ENCODE peak calls at places on chromosomes 1 and 21, in six cellular contexts. W, J, D, Q, T and K are unnamed samples.

GRCh38 chr1:34470406-34470805 is 284.4 kb upstream of the GJB5 start:
- DNase-seq in W (no peak), J (no peak), D (no peak), Q (no peak), T (no peak), K (no peak)

GRCh38 chr1:54287176-54287650 is 87.2 kb downstream of the MRPL37 start:
- DNase-seq in W (no peak), J (peak), D (peak), Q (peak), T (peak), K (peak)

GRCh38 chr1:23422313-23422877 is 2.2 kb downstream of the TCEA3 start:
- DNase-seq in W (no peak), J (peak), D (peak), Q (no peak), T (peak), K (no peak)

GRCh38 chr1:94698759-94699502 is 121.2 kb upstream of the SLC44A3 start:
- DNase-seq in W (no peak), J (no peak), D (no peak), Q (peak), T (peak), K (no peak)

GRCh38 chr1:48493970-48494769 is 22.2 kb upstream of the SPATA6 start:
- DNase-seq in W (no peak), J (no peak), D (peak), Q (peak), T (peak), K (no peak)

GRCh38 chr1:57019240-57019805 is 53.5 kb upstream of the C8B start:
- DNase-seq in W (no peak), J (no peak), D (no peak), Q (no peak), T (no peak), K (no peak)

GRCh38 chr1:244154882-244155531 is 103.9 kb downstream of the ZBTB18 start:
- DNase-seq in W (no peak), J (no peak), D (no peak), Q (no peak), T (no peak), K (no peak)

GRCh38 chr21:45821315-45822001 is 160.1 kb upstream of the COL6A1 start:
- DNase-seq in W (no peak), J (no peak), D (no peak), Q (no peak), T (no peak), K (no peak)

GRCh38 chr1:2470290-2471158 is 5.6 kb upstream of the PLCH2 start:
- DNase-seq in W (no peak), J (no peak), D (no peak), Q (no peak), T (no peak), K (no peak)

GRCh38 chr1:214700381-214700780 is 97.4 kb downstream of the CENPF start:
- DNase-seq in W (no peak), J (no peak), D (no peak), Q (no peak), T (no peak), K (no peak)

GRCh38 chr1:41726899-41727748 is 191.6 kb downstream of the HIVEP3 start:
- DNase-seq in W (peak), J (peak), D (peak), Q (no peak), T (no peak), K (peak)

GRCh38 chr21:39641827-39642450 is 29.2 kb downstream of the B3GALT5 start:
- DNase-seq in W (no peak), J (no peak), D (no peak), Q (no peak), T (no peak), K (no peak)

GRCh38 chr1:39080884-39081265 is 54.7 kb downstream of the NDUFS5 start:
- DNase-seq in W (no peak), J (no peak), D (no peak), Q (no peak), T (no peak), K (no peak)

GRCh38 chr1:18693256-18694098 is 62.8 kb downstream of the PAX7 start:
- DNase-seq in W (peak), J (no peak), D (no peak), Q (no peak), T (no peak), K (no peak)

GRCh38 chr1:27153927-27154358 is 982 bp downstream of the SLC9A1 start:
- DNase-seq in W (no peak), J (no peak), D (peak), Q (no peak), T (no peak), K (no peak)
- H3K4me3 ChIP-seq in W (no peak), J (no peak), D (no peak), Q (peak), T (peak), K (peak)

GRCh38 chr1:53180951-53181350 is 15.7 kb upstream of the CPT2 start:
- DNase-seq in W (no peak), J (no peak), D (no peak), Q (no peak), T (no peak), K (no peak)

GRCh38 chr1:53183277-53183990 is 13.2 kb upstream of the CPT2 start:
- DNase-seq in W (no peak), J (peak), D (peak), Q (no peak), T (peak), K (no peak)

GRCh38 chr1:53180226-53180625 is 16.4 kb upstream of the CPT2 start:
- DNase-seq in W (no peak), J (no peak), D (no peak), Q (no peak), T (peak), K (no peak)

GRCh38 chr1:53182111-53182593 is 14.5 kb upstream of the CPT2 start:
- DNase-seq in W (peak), J (peak), D (peak), Q (peak), T (peak), K (no peak)

DNA sequence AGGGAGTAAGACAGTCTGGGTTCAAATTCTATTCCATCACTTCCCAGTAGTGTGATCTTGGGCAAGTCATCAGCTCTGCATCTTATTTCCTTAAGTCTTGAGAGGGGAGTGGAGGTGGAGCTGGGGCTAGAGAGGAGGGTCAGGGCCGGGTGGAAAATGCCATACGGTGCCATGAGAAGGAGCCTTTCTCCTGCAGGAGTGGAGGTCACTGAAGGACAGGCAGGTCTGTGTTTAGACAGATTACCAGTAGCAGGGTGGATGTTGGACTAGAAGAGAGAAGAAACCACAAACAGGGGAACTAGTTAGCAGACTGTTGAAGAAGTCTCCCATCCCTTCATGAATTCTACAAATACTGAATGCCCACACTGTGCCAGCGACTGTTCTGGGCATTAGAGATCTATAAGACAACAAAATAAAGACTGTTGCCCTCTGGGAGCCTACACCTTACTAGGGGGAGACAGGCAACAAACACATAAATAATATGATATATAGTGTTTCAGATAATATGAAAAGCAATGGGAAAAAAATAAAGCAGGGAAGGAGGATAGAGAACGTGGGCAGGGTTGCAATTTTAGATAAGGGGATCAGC is 13.8 kb upstream of the CPT2 start:
- DNase-seq in W (no peak), J (no peak), D (no peak), Q (no peak), T (no peak), K (no peak)
- H3K4me3 ChIP-seq in W (no peak), J (no peak), D (no peak), Q (no peak), T (no peak), K (no peak)

GRCh38 chr1:25023826-25024225 is 93.8 kb upstream of the RUNX3 start:
- DNase-seq in W (no peak), J (no peak), D (no peak), Q (no peak), T (no peak), K (no peak)
- H3K4me3 ChIP-seq in W (no peak), J (no peak), D (no peak), Q (no peak), T (no peak), K (no peak)

GRCh38 chr1:44074415-44074814 is 43.2 kb upstream of the SLC6A9 start:
- DNase-seq in W (no peak), J (no peak), D (no peak), Q (no peak), T (no peak), K (no peak)

GRCh38 chr1:44077421-44077820 is 41.2 kb upstream of the KLF17 start:
- DNase-seq in W (no peak), J (no peak), D (no peak), Q (no peak), T (no peak), K (no peak)

GRCh38 chr1:44076093-44076492 is 42.5 kb upstream of the KLF17 start:
- DNase-seq in W (no peak), J (no peak), D (no peak), Q (no peak), T (peak), K (no peak)

GRCh38 chr1:44072204-44072603 is 40.9 kb upstream of the SLC6A9 start:
- DNase-seq in W (no peak), J (no peak), D (no peak), Q (peak), T (peak), K (no peak)

DNA sequence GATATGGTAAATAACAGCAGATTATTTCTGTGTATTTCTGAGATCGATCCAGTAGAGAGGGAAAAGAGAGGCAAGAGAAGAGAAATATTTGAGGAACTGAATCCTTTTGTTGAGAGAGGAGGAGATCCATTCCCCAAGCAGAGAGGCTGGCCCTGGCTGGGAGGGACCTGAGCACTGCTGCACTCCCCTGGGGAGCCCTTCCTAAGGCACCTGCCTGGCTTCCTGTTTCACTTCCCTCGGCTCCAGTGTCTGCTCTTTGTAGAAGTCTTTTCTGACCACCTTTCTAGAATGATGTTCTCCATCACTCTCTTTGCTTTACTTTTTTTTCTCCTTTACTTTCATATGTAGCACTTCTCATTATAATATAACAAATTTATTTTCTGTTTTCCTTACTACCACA is 42.3 kb upstream of the SLC6A9 start:
- DNase-seq in W (no peak), J (no peak), D (no peak), Q (no peak), T (no peak), K (no peak)
- H3K4me3 ChIP-seq in W (no peak), J (no peak), D (no peak), Q (no peak), T (no peak), K (no peak)

DNA sequence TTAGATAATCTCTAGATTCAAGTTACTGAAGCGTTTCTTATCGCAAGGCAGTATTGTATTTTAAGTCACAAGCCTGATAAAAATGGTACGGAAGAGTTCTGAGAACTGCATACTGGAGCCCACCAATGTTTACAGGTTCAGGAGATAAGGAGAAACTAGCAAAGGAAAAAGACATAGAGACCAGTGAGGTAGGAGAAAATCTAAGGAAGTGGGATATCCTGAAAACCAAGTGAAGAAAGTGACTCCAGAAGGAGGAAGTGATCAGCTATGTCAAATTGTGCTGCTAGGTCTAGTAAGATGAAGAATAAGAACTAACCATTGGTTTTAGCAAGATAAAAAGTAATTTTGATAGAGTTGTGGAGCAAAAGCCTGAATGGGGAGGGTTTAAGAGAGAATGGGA is 31.0 kb upstream of the ACADM start:
- DNase-seq in W (no peak), J (no peak), D (no peak), Q (no peak), T (no peak), K (no peak)
- H3K4me3 ChIP-seq in W (no peak), J (no peak), D (no peak), Q (no peak), T (no peak), K (no peak)

DNA sequence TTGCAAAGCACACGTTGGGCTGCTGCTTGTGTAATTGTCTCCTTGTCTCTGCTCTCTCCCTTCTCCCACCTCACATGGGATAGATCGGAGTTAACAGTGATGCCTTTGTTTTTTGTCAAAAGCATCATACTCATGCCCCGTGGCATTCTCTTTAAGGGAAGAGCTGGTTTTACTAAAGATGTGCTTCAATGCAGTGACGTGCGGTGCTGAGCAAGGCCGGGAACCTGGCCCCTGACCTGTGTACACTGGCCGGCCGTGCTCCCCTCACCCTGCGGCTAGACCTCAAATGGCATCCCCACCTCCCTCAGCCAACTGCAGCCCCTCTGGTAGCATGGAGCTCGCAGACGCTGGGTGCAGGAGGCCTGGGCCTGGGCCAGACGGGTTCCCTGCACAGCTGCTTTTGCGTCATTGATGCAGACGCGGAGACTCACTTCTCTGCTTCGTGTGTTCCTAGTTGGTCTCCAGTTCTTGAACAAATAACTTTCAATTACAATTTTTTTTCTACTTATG is 19.9 kb downstream of the AGPAT3 start:
- DNase-seq in W (no peak), J (no peak), D (no peak), Q (no peak), T (no peak), K (no peak)
- H3K4me3 ChIP-seq in W (no peak), J (no peak), D (no peak), Q (no peak), T (no peak), K (no peak)

GRCh38 chr1:230825061-230825803 is 43.1 kb downstream of the C1orf198 start:
- DNase-seq in W (no peak), J (peak), D (no peak), Q (peak), T (peak), K (no peak)

GRCh38 chr1:230824571-230825060 is 43.7 kb downstream of the C1orf198 start:
- DNase-seq in W (no peak), J (no peak), D (no peak), Q (no peak), T (peak), K (no peak)

GRCh38 chr1:230826166-230826875 is 42.0 kb downstream of the C1orf198 start:
- DNase-seq in W (no peak), J (no peak), D (no peak), Q (no peak), T (no peak), K (no peak)

GRCh38 chr1:230827081-230827681 is 41.1 kb downstream of the C1orf198 start:
- DNase-seq in W (no peak), J (peak), D (no peak), Q (no peak), T (peak), K (no peak)

DNA sequence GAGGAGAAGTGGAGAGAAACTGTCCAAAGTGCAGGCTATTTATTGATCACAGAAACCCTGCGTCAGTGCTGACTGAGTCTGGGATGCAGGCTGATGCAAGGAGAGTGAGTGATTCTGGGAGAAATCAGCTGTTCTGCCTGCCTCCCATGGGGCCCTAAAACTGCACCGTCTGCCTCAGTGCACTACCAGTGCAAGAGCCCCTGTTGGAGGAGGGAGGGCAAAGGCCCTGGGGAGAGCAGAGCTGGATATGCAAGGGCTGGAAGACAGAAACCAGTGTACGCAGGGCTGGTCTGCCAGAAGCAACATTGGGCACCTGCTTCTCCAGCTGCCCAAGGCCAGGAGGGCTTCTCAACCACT is 42.5 kb downstream of the C1orf198 start:
- DNase-seq in W (no peak), J (no peak), D (no peak), Q (no peak), T (peak), K (no peak)
- H3K4me3 ChIP-seq in W (no peak), J (no peak), D (no peak), Q (no peak), T (no peak), K (no peak)

DNA sequence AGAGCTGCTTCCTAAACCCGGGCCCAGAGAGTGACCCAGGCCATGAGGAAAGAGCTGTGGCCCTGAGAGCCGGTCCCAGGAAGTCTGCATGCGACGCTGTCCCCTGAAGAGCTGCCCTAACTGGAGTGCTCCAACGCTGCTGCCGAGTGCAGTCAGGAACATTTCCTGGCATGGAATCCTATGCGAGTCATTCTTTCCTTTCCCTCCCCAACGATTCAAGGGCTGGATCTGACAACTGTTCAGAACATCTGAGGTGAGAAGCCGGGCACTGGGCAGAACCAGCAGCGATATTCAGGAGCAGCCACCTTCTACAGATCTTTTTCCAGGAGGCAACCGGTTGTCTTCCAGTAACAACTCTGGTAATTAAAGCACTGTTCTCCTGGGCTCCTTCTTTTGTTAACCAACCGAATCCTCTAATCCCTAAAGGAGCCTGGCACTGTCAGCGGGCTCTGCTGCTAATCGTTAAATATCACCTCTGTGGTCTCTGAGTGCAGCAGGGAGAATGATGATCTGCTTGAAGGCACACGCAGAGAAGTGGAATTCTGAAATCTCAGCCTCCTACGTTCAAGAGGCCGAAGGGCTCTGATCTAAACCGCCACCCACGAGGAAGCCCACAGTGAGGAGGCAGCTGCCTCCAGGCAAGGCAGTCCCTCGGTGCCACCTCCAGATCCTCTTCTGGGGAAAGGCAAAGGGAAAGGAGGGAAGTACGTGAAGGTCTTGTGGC is 55.8 kb downstream of the SLC45A1 start:
- DNase-seq in W (no peak), J (peak), D (peak), Q (peak), T (peak), K (no peak)
- H3K4me3 ChIP-seq in W (no peak), J (peak), D (no peak), Q (peak), T (no peak), K (no peak)

GRCh38 chr1:24540906-24541710 is 14.8 kb upstream of the NCMAP start:
- DNase-seq in W (no peak), J (no peak), D (peak), Q (peak), T (peak), K (no peak)

GRCh38 chr1:24541711-24542346 is 14.1 kb upstream of the NCMAP start:
- DNase-seq in W (no peak), J (no peak), D (no peak), Q (no peak), T (no peak), K (no peak)

GRCh38 chr1:24545673-24546072 is 10.2 kb upstream of the NCMAP start:
- DNase-seq in W (no peak), J (no peak), D (no peak), Q (no peak), T (no peak), K (no peak)

GRCh38 chr1:24547195-24547594 is 8.7 kb upstream of the NCMAP start:
- DNase-seq in W (no peak), J (no peak), D (no peak), Q (no peak), T (no peak), K (no peak)

DNA sequence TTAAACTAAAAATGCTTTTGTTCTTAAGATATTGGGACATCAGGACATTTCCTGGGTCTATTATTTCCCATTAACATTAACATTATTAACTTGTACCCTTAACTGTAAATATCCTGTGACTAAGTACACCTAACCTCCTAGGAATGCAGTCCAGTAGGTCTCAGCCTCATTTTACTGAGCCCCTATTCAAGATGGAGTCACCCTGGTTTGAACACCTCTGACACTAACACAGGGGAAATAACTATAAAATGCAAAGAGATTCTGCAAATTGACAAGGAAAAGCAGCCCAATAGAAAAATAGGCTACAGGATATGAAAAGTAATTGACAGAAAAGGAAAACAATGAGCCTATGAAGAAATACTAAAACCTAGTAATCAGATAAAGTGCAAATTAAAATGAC is 11.6 kb upstream of the NCMAP start:
- DNase-seq in W (no peak), J (no peak), D (no peak), Q (no peak), T (no peak), K (no peak)
- H3K4me3 ChIP-seq in W (no peak), J (no peak), D (no peak), Q (no peak), T (no peak), K (no peak)